ENCODE peak calls at places on chromosome 20, in six cellular contexts. H is trophoblast cell, Q is IMR-90, S is neuronal stem cell, K is mesenchymal stem cell, R is H9. M is an unnamed sample.

GRCh38 chr20:2748551-2749342 is 51.7 kb downstream of the CPXM1 start:
- DNase-seq in H (no peak), Q (no peak), S (no peak), K (no peak), R (peak; percentile 78), M (no peak)

GRCh38 chr20:35432430-35432735 is 5.6 kb downstream of the GDF5 start:
- DNase-seq in H (no peak), Q (no peak), S (no peak), K (no peak), R (no peak), M (no peak)

GRCh38 chr20:3276400-3277015 is 37.5 kb upstream of the SLC4A11 start:
- DNase-seq in H (peak; percentile 48), Q (peak; percentile 22), S (peak; percentile 24), K (peak; percentile 23), R (peak; percentile 56), M (peak; percentile 60)

GRCh38 chr20:19921349-19921793 is 95.8 kb upstream of the NAA20 start:
- DNase-seq in H (no peak), Q (no peak), S (no peak), K (no peak), R (peak; percentile 62), M (peak; percentile 34)

GRCh38 chr20:4820833-4821518 is 99.3 kb downstream of the PRND start:
- DNase-seq in H (no peak), Q (peak; percentile 88), S (no peak), K (peak; percentile 12), R (no peak), M (no peak)

GRCh38 chr20:8673116-8673515 is 395.8 kb upstream of the PLCB4 start:
- DNase-seq in H (no peak), Q (no peak), S (no peak), K (no peak), R (no peak), M (no peak)

GRCh38 chr20:43235998-43236397 is 46.3 kb upstream of the PTPRT start:
- DNase-seq in H (no peak), Q (no peak), S (no peak), K (no peak), R (no peak), M (no peak)

GRCh38 chr20:5674176-5674660 is 76.0 kb upstream of the SHLD1 start:
- DNase-seq in H (peak; percentile 77), Q (peak; percentile 47), S (no peak), K (peak; percentile 26), R (no peak), M (no peak)

GRCh38 chr20:48667889-48668413 is 159.8 kb downstream of the PREX1 start:
- DNase-seq in H (no peak), Q (no peak), S (no peak), K (no peak), R (no peak), M (no peak)

GRCh38 chr20:10347066-10347465 is 87.0 kb downstream of the MKKS start:
- DNase-seq in H (no peak), Q (no peak), S (no peak), K (no peak), R (no peak), M (no peak)

GRCh38 chr20:16518068-16518783 is 55.0 kb downstream of the KIF16B start:
- DNase-seq in H (peak; percentile 72), Q (peak; percentile 42), S (peak; percentile 9), K (peak; percentile 56), R (peak; percentile 56), M (peak; percentile 73)

GRCh38 chr20:34945315-34946077 is 10.1 kb downstream of the GSS start:
- DNase-seq in H (no peak), Q (no peak), S (no peak), K (no peak), R (no peak), M (no peak)

DNA sequence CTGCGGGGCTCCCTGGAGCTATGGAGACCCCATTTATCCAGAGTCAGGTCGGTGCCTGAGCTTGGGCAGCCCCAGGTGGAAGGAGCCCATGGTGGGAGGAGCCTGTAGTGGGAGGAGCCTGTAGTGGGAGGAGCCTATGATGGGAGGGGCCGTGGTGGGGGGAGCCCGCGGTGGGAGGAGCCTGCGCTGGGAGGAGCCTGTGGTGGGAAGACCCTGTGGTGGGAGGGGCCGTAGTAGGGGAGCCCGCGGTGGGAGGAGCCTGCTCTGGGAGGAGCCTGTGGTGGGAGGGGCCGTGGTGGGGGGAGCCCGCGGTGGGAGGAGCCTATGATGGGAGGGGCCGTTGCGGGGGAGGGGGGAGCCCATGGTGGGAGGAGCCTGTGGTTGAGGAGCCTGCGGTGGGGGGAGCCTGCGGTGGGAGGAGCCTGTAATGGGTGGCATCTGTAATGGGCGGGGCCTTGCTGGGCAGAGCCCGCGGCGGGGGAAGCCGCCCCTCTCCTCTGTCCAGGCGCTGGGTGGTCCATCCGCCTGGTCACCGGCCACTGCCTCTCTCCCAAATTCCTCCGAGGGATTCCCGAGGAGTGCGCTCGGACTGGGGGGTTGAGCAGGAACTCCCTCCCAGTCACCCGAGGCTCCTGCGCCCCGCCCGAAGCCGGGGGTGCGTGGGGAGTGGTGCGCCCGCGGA is 567 bp upstream of the FNDC11 start:
- DNase-seq in H (peak; percentile 46), Q (peak; percentile 83), S (peak; percentile 92), K (peak; percentile 89), R (peak; percentile 95), M (peak; percentile 91)
- H3K9ac ChIP-seq in H (no peak overlapping the region), Q (peak overlapping the region; percentile 5), S (peak overlapping the region; percentile 44), K (peak overlapping the region; percentile 48), R (no peak overlapping the region), M (peak overlapping the region; percentile 53)

GRCh38 chr20:23770384-23770783 is 19.6 kb upstream of the CST1 start:
- DNase-seq in H (no peak), Q (no peak), S (no peak), K (no peak), R (no peak), M (no peak)

GRCh38 chr20:23773127-23773526 is 22.4 kb upstream of the CST1 start:
- DNase-seq in H (no peak), Q (no peak), S (no peak), K (no peak), R (no peak), M (no peak)

GRCh38 chr20:23774081-23774480 is 23.3 kb upstream of the CST1 start:
- DNase-seq in H (no peak), Q (no peak), S (no peak), K (no peak), R (no peak), M (no peak)

GRCh38 chr20:23776067-23776771 is 25.5 kb upstream of the CST1 start:
- DNase-seq in H (no peak), Q (no peak), S (no peak), K (no peak), R (peak; percentile 78), M (peak; percentile 41)

DNA sequence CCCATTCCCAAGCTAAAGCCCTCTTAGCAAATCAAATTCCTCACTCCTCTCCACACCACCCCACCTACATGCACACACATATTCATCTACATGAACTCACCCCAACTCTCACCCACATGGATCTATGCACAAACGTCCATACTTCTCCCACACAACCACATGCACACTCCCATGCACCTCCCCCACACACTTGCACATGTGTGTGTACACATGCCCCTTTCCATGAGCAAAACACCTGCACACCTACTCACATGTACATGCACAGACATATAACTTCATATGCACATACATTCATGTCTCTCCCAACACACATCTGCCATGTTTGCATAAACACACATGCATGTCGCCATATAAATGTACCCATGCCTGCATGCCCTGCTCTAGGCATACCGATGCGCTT is 22.8 kb upstream of the CST1 start:
- DNase-seq in H (no peak), Q (no peak), S (no peak), K (no peak), R (no peak), M (no peak)
- H2AK5ac ChIP-seq in H (no peak overlapping the region), Q (no peak overlapping the region), S (no peak overlapping the region), K (no peak overlapping the region), R (no peak overlapping the region), M (no peak overlapping the region)

GRCh38 chr20:54525906-54526596 is 50.7 kb downstream of the DOK5 start:
- DNase-seq in H (no peak), Q (no peak), S (no peak), K (no peak), R (no peak), M (peak; percentile 23)
- H3K9ac ChIP-seq in H (no peak overlapping the region), Q (no peak overlapping the region), S (no peak overlapping the region), K (no peak overlapping the region), R (no peak overlapping the region), M (no peak overlapping the region)

DNA sequence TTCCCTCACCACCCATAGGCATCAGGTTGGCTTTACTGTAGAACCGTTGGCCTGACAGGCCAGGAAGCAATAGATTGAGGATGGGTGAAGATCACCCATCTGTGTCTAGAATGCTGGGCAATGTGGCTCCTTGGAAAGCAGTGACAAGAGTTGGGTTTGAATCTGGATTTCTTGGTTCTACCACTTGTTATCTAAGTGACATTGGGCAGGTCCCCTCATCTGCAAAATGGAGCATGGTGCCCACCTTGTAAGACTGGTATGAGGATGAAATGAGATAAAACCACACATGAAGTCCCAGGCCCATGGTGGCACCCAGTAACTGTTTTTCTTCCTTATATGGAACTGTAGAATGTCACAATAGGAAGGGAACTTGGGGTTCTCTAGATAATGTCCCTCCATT is 22.6 kb upstream of the SIRPB2 start:
- DNase-seq in H (no peak), Q (no peak), S (no peak), K (no peak), R (no peak), M (no peak)
- H2AK5ac ChIP-seq in H (no peak overlapping the region), Q (no peak overlapping the region), S (no peak overlapping the region), K (no peak overlapping the region), R (no peak overlapping the region), M (no peak overlapping the region)

GRCh38 chr20:49984426-49985153 is 1.8 kb downstream of the SNAI1 start:
- DNase-seq in H (no peak), Q (no peak), S (no peak), K (no peak), R (no peak), M (peak; percentile 30)

GRCh38 chr20:49982346-49983122 is at the start of gene SNAI1:
- DNase-seq in H (peak; percentile 92), Q (peak; percentile 86), S (peak; percentile 87), K (peak; percentile 83), R (peak; percentile 91), M (peak; percentile 92)

GRCh38 chr20:49983123-49983847 is 505 bp downstream of the SNAI1 start:
- DNase-seq in H (peak; percentile 25), Q (no peak), S (no peak), K (no peak), R (no peak), M (no peak)

GRCh38 chr20:49985157-49985556 is 2.4 kb downstream of the SNAI1 start:
- DNase-seq in H (no peak), Q (no peak), S (no peak), K (no peak), R (no peak), M (no peak)

GRCh38 chr20:49983848-49984408 is 1.1 kb downstream of the SNAI1 start:
- DNase-seq in H (peak; percentile 31), Q (peak; percentile 49), S (no peak), K (peak; percentile 46), R (no peak), M (peak; percentile 31)
- H3K9ac ChIP-seq in H (peak overlapping the region; percentile 2), Q (peak overlapping the region; percentile 93), S (no peak overlapping the region), K (peak overlapping the region; percentile 87), R (no peak overlapping the region), M (peak overlapping the region; percentile 98)

DNA sequence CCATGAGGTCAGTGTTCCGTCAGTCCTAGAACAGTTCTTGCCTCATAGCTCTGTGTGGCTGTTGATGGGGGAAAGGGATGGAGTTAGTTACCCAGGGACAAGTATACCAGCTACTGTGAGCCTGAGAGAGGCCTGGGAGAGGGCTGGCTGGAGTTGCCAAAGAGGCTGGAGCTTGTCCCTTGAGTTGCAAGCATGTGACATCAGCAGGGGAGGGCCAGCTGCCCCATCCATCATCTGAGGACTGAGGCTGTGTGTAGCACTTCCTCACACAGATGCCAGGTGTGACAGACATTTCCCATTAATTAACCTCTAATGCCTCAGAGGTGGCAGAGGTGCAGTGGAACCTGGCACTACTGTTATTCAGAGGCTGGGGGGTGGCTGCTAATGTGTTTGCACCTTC is 131.6 kb downstream of the PHACTR3 start:
- DNase-seq in H (no peak), Q (no peak), S (no peak), K (no peak), R (no peak), M (no peak)
- H2AK5ac ChIP-seq in H (no peak overlapping the region), Q (no peak overlapping the region), S (no peak overlapping the region), K (no peak overlapping the region), R (no peak overlapping the region), M (no peak overlapping the region)

GRCh38 chr20:58790440-58790839 is 60.3 kb downstream of the GNAS-AS1 start:
- DNase-seq in H (no peak), Q (no peak), S (no peak), K (no peak), R (no peak), M (no peak)
- H3K9ac ChIP-seq in H (no peak overlapping the region), Q (no peak overlapping the region), S (peak overlapping the region; percentile 13), K (no peak overlapping the region), R (no peak overlapping the region), M (no peak overlapping the region)